ENCODE peak calls at places on chromosome 15, in six cellular contexts. I is H1, G is A549, B is K562, K is endothelial cell of umbilical vein, N is HepG2. R is an unnamed sample.

GRCh38 chr15:83210619-83211018 is 3.0 kb upstream of the HDGFL3 start:
- DNase-seq in G (no peak), B (no peak), K (no peak), I (no peak), N (no peak), R (no peak)

GRCh38 chr15:66631616-66632263 is 65.9 kb upstream of the LCTL start:
- DNase-seq in G (no peak), K (no peak), N (no peak), I (no peak), B (no peak), R (no peak)

GRCh38 chr15:98845138-98845884 is 162.3 kb downstream of the PGPEP1L start:
- DNase-seq in N (no peak), G (no peak), B (no peak), I (no peak), K (peak; percentile 16), R (no peak)

GRCh38 chr15:73325191-73325980 is 43.4 kb downstream of the HCN4 start:
- DNase-seq in B (peak; percentile 50), N (no peak), G (no peak), I (no peak), K (no peak), R (peak; percentile 41)

GRCh38 chr15:67127925-67128324 is 62.5 kb downstream of the SMAD3 start:
- DNase-seq in I (no peak), G (peak; percentile 82), K (peak; percentile 62), B (no peak), N (no peak), R (no peak)

GRCh38 chr15:62392411-62392810 is 227.3 kb upstream of the C2CD4B start:
- DNase-seq in N (peak; percentile 75), G (no peak), K (no peak), I (no peak), B (no peak), R (peak; percentile 15)

GRCh38 chr15:56781666-56782065 is 48.4 kb upstream of the ZNF280D start:
- DNase-seq in N (no peak), K (no peak), B (no peak), G (no peak), I (no peak), R (no peak)

GRCh38 chr15:48352474-48353072 is 21.3 kb downstream of the DUT start:
- DNase-seq in I (peak; percentile 19), G (peak; percentile 35), K (peak; percentile 67), B (peak; percentile 56), N (peak; percentile 72), R (peak; percentile 50)

GRCh38 chr15:56325186-56325585 is 40.0 kb upstream of the TEX9 start:
- DNase-seq in K (no peak), I (no peak), N (no peak), G (no peak), B (no peak), R (no peak)

GRCh38 chr15:71888797-71889196 is 78.4 kb downstream of the NR2E3 start:
- DNase-seq in G (no peak), N (no peak), I (no peak), K (no peak), B (no peak), R (no peak)

GRCh38 chr15:71889385-71889784 is 79.0 kb downstream of the NR2E3 start:
- DNase-seq in I (no peak), K (no peak), G (no peak), B (no peak), N (no peak), R (no peak)

GRCh38 chr15:71891026-71891425 is 80.7 kb downstream of the NR2E3 start:
- DNase-seq in G (no peak), I (no peak), N (no peak), B (no peak), K (no peak), R (no peak)

GRCh38 chr15:71892335-71892734 is 82.0 kb downstream of the NR2E3 start:
- DNase-seq in K (no peak), G (no peak), I (no peak), N (no peak), B (no peak), R (no peak)

GRCh38 chr15:71889947-71890346 is 79.6 kb downstream of the NR2E3 start:
- DNase-seq in K (no peak), B (no peak), N (no peak), I (no peak), G (no peak), R (no peak)
- TF ChIP-seq JUN in K (no peak), B (no peak), N (no peak), I (no peak), G (no peak), R (no peak)

DNA sequence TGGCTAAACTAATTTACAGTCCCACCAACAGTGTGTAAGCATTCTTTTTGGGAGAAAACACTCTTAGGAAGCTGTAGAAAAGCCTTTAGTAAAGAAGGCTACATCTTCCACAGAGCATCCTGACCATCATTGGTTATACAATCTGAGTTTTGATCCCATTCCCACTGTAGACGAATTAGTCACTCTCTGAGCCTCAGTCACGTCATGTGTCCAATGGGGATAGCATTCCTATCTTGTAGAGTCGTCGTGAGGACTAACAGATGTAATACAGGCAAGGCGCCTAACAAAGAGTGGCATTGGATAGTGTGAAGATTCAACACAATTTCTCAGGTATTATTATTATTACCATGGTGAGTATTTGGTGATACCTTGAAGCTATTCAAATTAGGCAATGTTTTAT is 44.0 kb upstream of the ALDH1A3 start:
- DNase-seq in B (no peak), G (no peak), I (no peak), K (no peak), N (no peak), R (no peak)
- TF ChIP-seq JUN in B (no peak), G (no peak), I (no peak), K (no peak), N (no peak), R (no peak)

GRCh38 chr15:70892002-70892911 is at the start of the genes LRRC49 and THAP10:
- DNase-seq in K (peak; percentile 98), G (peak; percentile 80), N (peak; percentile 91), I (peak; percentile 82), B (peak; percentile 8), R (peak; percentile 86)

DNA sequence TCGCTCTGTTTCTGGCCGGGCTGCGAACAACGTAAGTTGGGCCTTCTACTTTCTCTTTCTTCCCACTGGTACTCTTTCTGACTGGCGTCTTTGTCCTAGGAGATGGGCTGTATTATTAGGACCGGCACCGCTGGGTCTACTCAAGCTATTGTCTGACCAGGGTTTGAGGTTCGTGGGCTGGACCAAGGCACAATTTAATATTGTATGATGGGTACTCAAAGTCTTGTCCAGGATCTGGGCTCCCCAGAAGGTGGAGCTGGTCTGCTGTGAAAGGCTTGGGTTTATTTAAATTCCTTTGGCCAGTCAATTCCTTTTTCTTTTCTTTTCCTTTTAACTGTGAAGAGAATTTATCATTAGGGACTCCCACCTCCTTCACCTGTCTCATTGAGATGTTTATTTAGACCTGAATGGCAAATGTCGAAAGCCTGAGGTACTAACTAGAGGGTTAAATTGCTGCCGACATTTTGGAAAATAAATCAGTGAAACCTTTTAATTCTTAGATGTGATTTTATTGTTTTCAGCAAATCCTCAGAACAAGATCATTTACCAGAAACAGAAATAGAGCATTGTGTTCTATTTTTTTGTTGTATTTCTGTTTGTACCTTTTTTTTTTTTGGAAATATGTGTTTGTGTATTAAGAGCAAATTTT is 410 bp downstream of the LRRC49 start:
- DNase-seq in G (peak; percentile 40), I (no peak), K (peak; percentile 81), B (no peak), N (peak; percentile 6), R (no peak)
- TF ChIP-seq JUN in G (no peak), I (no peak), K (no peak), B (no peak), N (no peak), R (no peak)

GRCh38 chr15:87099916-87100315 is 1020.2 kb downstream of the AGBL1 start:
- DNase-seq in I (no peak), G (no peak), B (no peak), N (no peak), K (no peak), R (no peak)
- TF ChIP-seq JUN in I (no peak), G (no peak), B (no peak), N (no peak), K (no peak), R (no peak)

GRCh38 chr15:45573961-45574629 is 13.1 kb upstream of the BLOC1S6 start:
- DNase-seq in B (peak; percentile 35), I (peak; percentile 63), K (no peak), G (no peak), N (peak; percentile 61), R (peak; percentile 92)
- TF ChIP-seq JUN in B (no peak), I (no peak), K (no peak), G (no peak), N (no peak), R (no peak)

DNA sequence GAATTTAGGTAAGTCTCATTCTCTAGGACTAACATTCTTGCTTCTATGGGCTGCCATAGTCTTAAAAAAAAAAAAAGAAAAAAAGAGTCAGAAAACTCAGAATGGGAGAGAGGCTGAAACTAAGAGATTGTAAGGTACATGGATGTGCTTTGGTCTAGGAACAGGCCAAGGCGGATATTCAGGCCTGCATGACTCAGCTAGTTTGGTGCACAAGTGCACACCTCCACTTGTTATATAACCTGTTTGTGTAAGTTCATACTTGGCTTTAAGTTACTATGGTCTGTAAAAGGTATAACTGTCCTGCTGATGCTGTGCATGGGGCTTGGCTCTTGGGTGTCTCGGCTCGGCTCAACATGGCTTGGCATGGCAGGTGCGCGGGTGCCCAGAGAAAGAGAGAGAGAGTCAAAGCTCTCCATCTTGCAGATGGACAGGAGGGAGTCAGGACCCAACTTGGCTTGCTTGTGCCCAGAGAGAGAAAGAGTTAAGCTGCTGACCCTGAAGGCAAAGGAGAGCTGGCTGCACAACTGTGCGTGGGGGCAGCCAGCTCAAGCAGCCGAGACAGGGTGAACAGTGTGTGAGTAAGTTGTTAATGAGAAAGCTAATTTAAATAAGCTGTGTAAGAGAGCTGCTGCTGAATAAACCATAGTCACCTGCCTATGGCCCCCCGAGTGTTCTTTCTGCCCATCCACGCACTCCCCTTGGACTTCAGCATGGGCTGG is 31.4 kb upstream of the CHRNB4 start:
- DNase-seq in K (no peak), I (no peak), N (no peak), B (no peak), G (no peak), R (no peak)
- TF ChIP-seq JUN in K (no peak), I (no peak), N (no peak), B (no peak), G (no peak), R (no peak)